ENCODE peak calls at places on chromosomes 7 and 10, in five cellular contexts. J, O, L, G and F are unnamed samples. For H3K9me3, the result is how much of the 10 kb centered on the place peaks cover.

GRCh38 chr7:102321351-102322201 is 34.7 kb downstream of the SPDYE6 start:
- DNase-seq in J (no peak), O (peak), L (no peak), G (no peak), F (no peak)

GRCh38 chr10:124621637-124622036 is 122.5 kb downstream of the FAM53B start:
- DNase-seq in J (no peak), O (no peak), L (no peak), G (no peak), F (no peak)

GRCh38 chr10:100684688-100685235 is 60.6 kb upstream of the PAX2 start:
- DNase-seq in J (no peak), O (no peak), L (no peak), G (no peak), F (no peak)

GRCh38 chr7:70477051-70478010 is 654.6 kb upstream of the GALNT17 start:
- DNase-seq in J (no peak), O (no peak), L (no peak), G (no peak), F (no peak)

GRCh38 chr7:31002256-31002655 is 38.5 kb downstream of the GHRHR start:
- DNase-seq in J (no peak), O (no peak), L (no peak), G (no peak), F (no peak)

GRCh38 chr7:75596727-75597614 is 104.9 kb downstream of the SPDYE5 start:
- DNase-seq in J (no peak), O (no peak), L (no peak), G (no peak), F (no peak)

GRCh38 chr10:93313798-93314197 is 168.3 kb downstream of the MYOF start:
- DNase-seq in J (no peak), O (no peak), L (no peak), G (no peak), F (no peak)

GRCh38 chr7:148901178-148901577 is 17.1 kb upstream of the EZH2 start:
- DNase-seq in J (no peak), O (no peak), L (no peak), G (no peak), F (no peak)

GRCh38 chr10:3145366-3145765 is 27.2 kb downstream of the PITRM1 start:
- DNase-seq in J (no peak), O (no peak), L (no peak), G (no peak), F (no peak)

GRCh38 chr10:86600296-86600695 is 54.1 kb upstream of the OPN4 start:
- DNase-seq in J (no peak), O (no peak), L (no peak), G (no peak), F (no peak)

GRCh38 chr7:120586561-120586960 is 271.4 kb downstream of the TSPAN12 start:
- DNase-seq in J (no peak), O (no peak), L (no peak), G (no peak), F (no peak)

GRCh38 chr10:9075420-9075819 is 1020.9 kb downstream of the GATA3 start:
- DNase-seq in J (no peak), O (no peak), L (no peak), G (no peak), F (no peak)

GRCh38 chr10:34295142-34295548 is 520.0 kb downstream of the PARD3 start:
- DNase-seq in J (no peak), O (no peak), L (no peak), G (no peak), F (no peak)

GRCh38 chr7:96481831-96482230 is 159.9 kb upstream of the SLC25A13 start:
- DNase-seq in J (no peak), O (no peak), L (no peak), G (no peak), F (no peak)

GRCh38 chr7:157397751-157398691 is 61.2 kb downstream of the DNAJB6 start:
- DNase-seq in J (no peak), O (peak), L (peak), G (no peak), F (no peak)

GRCh38 chr10:85789125-85789524 is 577.5 kb downstream of the GRID1 start:
- DNase-seq in J (no peak), O (no peak), L (no peak), G (no peak), F (no peak)

GRCh38 chr7:132865766-132866531 is 215.9 kb downstream of the CHCHD3 start:
- DNase-seq in J (no peak), O (no peak), L (no peak), G (no peak), F (no peak)

GRCh38 chr7:80316811-80317210 is 182.2 kb downstream of the GNAI1 start:
- DNase-seq in J (no peak), O (no peak), L (no peak), G (no peak), F (no peak)

GRCh38 chr7:90474284-90475210 is 5.1 kb downstream of the PTTG1IP2 start:
- DNase-seq in J (no peak), O (no peak), L (no peak), G (no peak), F (no peak)

GRCh38 chr10:83942410-83942809 is 196.9 kb upstream of the GHITM start:
- DNase-seq in J (no peak), O (no peak), L (no peak), G (no peak), F (no peak)

GRCh38 chr10:33298110-33298509 is 36.4 kb downstream of the NRP1 start:
- DNase-seq in J (no peak), O (no peak), L (no peak), G (no peak), F (no peak)

GRCh38 chr7:84813376-84813775 is 373.5 kb downstream of the SEMA3D start:
- DNase-seq in J (no peak), O (no peak), L (no peak), G (no peak), F (no peak)

GRCh38 chr7:120990468-120991118 is 2.1 kb downstream of the CPED1 start:
- DNase-seq in J (no peak), O (no peak), L (no peak), G (no peak), F (no peak)

GRCh38 chr10:65614956-65615565 is 1310.8 kb upstream of the LRRTM3 start:
- DNase-seq in J (no peak), O (no peak), L (no peak), G (no peak), F (no peak)

GRCh38 chr7:116394106-116394505 is 105.4 kb upstream of the CAV2 start:
- DNase-seq in J (no peak), O (no peak), L (no peak), G (no peak), F (no peak)

GRCh38 chr7:26863504-26864308 is 684 bp downstream of the SKAP2 start:
- DNase-seq in J (peak), O (no peak), L (no peak), G (no peak), F (peak)

GRCh38 chr7:71735961-71736556 is 604.1 kb downstream of the GALNT17 start:
- DNase-seq in J (peak), O (peak), L (peak), G (no peak), F (peak)

GRCh38 chr7:132655071-132655761 is 78.9 kb upstream of the PLXNA4 start:
- DNase-seq in J (peak), O (peak), L (peak), G (peak), F (peak)

GRCh38 chr10:5293691-5294550 is 70.8 kb upstream of the UCN3 start:
- DNase-seq in J (peak), O (peak), L (peak), G (peak), F (peak)

GRCh38 chr7:73442903-73443542 is 9.4 kb downstream of the FZD9 start:
- DNase-seq in J (no peak), O (no peak), L (no peak), G (no peak), F (no peak)

GRCh38 chr7:90173127-90173844 is 19.0 kb downstream of the STEAP1 start:
- DNase-seq in J (no peak), O (no peak), L (no peak), G (no peak), F (no peak)

GRCh38 chr10:17238445-17239275 is 10.6 kb downstream of the VIM start:
- DNase-seq in J (no peak), O (no peak), L (no peak), G (no peak), F (no peak)

GRCh38 chr10:122689146-122689807 is 10.4 kb downstream of the C10orf120 start:
- DNase-seq in J (no peak), O (no peak), L (no peak), G (no peak), F (no peak)
- H3K27ac ChIP-seq in J (peak), O (peak), L (no peak), G (no peak), F (no peak)

DNA sequence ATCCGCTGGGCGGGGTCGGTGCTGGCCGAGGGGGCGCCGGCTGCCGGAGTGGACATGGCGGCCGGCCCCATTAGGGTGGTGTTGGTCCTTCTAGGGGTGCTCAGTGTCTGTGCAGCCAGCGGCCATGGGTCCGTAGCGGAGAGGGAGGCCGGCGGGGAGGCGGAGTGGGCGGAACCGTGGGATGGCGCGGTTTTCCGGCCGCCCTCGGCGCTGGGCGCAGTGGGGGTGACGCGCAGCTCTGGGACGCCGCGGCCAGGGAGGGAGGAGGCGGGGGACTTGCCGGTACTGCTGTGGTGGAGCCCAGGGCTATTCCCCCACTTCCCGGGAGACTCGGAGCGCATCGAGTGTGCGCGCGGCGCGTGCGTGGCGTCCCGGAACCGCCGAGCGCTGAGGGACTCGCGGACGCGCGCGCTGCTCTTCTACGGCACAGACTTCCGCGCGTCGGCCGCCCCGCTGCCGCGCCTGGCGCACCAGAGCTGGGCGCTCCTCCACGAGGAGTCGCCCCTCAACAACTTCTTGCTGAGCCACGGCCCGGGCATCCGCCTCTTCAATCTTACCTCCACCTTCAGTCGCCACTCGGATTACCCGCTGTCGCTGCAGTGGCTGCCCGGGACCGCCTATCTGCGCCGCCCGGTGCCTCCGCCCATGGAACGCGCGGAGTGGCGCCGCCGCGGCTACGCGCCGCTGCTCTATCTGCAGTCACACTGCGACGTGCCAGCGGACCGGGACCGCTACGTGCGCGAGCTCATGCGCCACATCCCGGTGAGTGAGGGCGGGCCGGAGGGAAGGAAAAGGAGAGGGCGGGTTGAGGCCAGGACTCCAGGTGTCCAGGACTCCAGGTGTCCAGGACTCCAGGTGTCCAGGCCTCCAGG is 9.3 kb upstream of the CHCHD1 start:
- DNase-seq in J (peak), O (peak), L (peak), G (peak), F (peak)
- TF ChIP-seq CTCF in J (peak), O (no peak), L (no peak), G (peak), F (no peak)

GRCh38 chr7:154861589-154861988 is 141.3 kb downstream of the PAXIP1 start:
- DNase-seq in J (no peak), O (no peak), L (no peak), G (no peak), F (no peak)
- H3K9me3 ChIP-seq in J (under half), O (under half), L (under half), G (under half), F (under half)

GRCh38 chr7:99133766-99134564 is 9.9 kb downstream of the SMURF1 start:
- DNase-seq in J (no peak), O (no peak), L (no peak), G (no peak), F (no peak)
- H3K27ac ChIP-seq in J (peak), O (no peak), L (peak), G (no peak), F (no peak)

GRCh38 chr10:24383681-24384106 is 174.8 kb downstream of the KIAA1217 start:
- DNase-seq in J (peak), O (peak), L (peak), G (peak), F (no peak)
- TF ChIP-seq CTCF in J (peak), O (peak), L (peak), G (peak), F (no peak)

DNA sequence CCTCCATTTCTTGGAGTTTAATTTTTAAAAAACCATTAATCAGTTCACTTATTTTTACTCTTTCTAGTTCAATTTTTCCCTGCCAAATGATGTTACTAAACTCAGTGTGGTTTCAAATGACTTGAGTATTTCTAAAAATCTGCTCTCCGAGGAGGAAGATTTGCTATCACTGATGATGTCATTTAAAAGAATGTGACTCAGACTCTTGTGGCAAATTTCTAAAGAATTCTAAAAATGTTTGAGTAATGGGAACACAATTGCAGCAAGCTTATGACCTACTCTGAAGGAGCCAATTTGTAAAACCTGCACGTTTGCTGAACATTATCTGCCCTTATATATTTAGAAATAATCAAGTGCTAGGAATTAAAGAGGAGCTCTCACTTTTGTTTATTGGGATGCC is 88.6 kb downstream of the SPAG6 start:
- DNase-seq in J (no peak), O (no peak), L (no peak), G (no peak), F (no peak)
- H3K9me3 ChIP-seq in J (under half), O (under half), L (under half), G (under half), F (under half)

DNA sequence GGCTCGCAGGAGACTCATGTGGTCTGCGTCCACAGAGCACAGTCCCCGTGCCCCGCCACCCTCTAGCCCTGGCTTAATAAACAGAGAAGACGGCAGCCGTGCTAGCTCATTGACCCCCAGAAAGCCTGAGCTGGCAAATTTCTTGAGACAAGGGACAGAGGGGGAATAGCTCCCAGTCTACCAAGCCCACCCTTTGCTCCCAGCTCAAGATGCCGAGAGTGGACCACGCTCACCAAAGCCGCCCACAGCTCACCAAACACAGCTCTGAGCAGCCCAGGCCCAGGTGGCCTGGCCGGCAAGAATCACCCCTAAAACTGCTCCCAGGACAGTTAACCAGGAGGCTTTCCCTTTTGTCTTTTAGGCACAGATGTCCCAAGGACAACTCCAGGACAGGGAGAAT is 5.4 kb downstream of the PDGFA start:
- DNase-seq in J (no peak), O (no peak), L (no peak), G (no peak), F (no peak)
- H3K27ac ChIP-seq in J (peak), O (peak), L (no peak), G (no peak), F (no peak)